ENCODE peak calls at places on chromosome 17, in six cellular contexts. U, J, K, X, Q and N are unnamed samples.

GRCh38 chr17:66272699-66273390 is 29.6 kb upstream of the PRKCA start:
- DNase-seq in J (peak; percentile 74), K (no peak), Q (no peak), U (no peak), X (peak; percentile 89), N (no peak)

GRCh38 chr17:73436966-73437365 is 125.2 kb upstream of the CDC42EP4 start:
- DNase-seq in X (peak; percentile 4), K (no peak), Q (no peak), J (peak; percentile 45), U (no peak), N (no peak)

GRCh38 chr17:75901727-75902126 is 3.0 kb downstream of the MRPL38 start:
- DNase-seq in U (no peak), Q (no peak), K (no peak), J (no peak), X (no peak), N (no peak)

GRCh38 chr17:7840875-7841274 is 6.9 kb downstream of the KDM6B start:
- DNase-seq in X (no peak), J (no peak), U (no peak), Q (no peak), K (no peak), N (no peak)

GRCh38 chr17:13596241-13596941 is 5.3 kb downstream of the HS3ST3A1 start:
- DNase-seq in X (no peak), Q (no peak), K (no peak), J (no peak), U (no peak), N (no peak)

GRCh38 chr17:56523042-56523441 is 70.5 kb upstream of the NOG start:
- DNase-seq in K (no peak), X (no peak), U (no peak), J (no peak), Q (no peak), N (no peak)

GRCh38 chr17:29116652-29117439 is 63.4 kb downstream of the MYO18A start:
- DNase-seq in K (peak; percentile 93), Q (peak; percentile 86), J (peak; percentile 52), U (peak; percentile 69), X (peak; percentile 47), N (peak; percentile 82)

GRCh38 chr17:68580236-68580903 is 20.8 kb downstream of the FAM20A start:
- DNase-seq in U (no peak), X (peak; percentile 17), Q (no peak), K (no peak), J (peak; percentile 77), N (peak; percentile 71)

GRCh38 chr17:63967953-63968352 is 4.8 kb downstream of the SCN4A start:
- DNase-seq in J (no peak), Q (no peak), K (no peak), X (peak; percentile 8), U (no peak), N (peak; percentile 62)

GRCh38 chr17:28008526-28008925 is 34.0 kb upstream of the NLK start:
- DNase-seq in K (peak; percentile 86), Q (peak; percentile 90), X (peak; percentile 66), U (peak; percentile 79), J (peak; percentile 57), N (peak; percentile 80)

GRCh38 chr17:32185875-32186274 is 43.6 kb downstream of the RHOT1 start:
- DNase-seq in Q (no peak), U (no peak), K (no peak), J (no peak), X (peak; percentile 55), N (peak; percentile 37)

DNA sequence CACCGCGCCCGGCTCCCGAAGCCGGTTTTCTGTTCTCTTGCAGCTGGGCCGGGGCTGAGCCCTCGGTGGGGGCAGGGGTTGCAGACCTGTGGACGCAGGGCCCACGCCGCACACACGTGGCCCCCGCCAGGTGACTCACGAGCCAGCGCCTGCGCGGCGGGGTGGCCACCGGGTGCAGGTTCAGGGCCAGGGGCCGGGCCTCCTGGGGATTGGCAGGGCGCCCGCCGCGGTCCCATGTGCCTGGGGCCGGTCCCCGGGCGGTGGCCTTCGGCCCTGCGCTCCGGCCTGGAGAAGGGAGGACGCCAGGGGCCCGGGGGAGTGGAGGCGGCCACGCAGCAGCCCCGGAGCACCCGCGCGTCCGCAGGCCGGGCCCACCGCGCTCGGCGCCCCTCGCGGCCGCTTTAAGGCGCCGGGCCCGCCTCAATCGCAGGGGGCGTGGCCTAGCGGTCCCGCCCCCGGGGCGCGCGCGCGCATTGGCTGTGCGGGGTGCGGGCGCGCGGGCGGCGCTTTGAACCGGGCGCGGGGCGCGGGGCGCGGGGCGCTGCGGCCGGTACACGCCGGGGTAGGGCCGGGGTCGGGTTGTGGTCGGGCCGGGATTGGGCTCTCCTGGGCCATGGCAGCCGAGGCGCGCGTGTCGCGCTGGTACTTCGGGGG is at the start of gene SLC25A10:
- DNase-seq in K (peak; percentile 78), X (peak; percentile 64), Q (peak; percentile 72), J (peak; percentile 71), U (peak; percentile 78), N (peak; percentile 90)
- H3K4ac ChIP-seq in K (no peak within 1 kb of the TSS), X (no peak within 1 kb of the TSS), Q (peak within 1 kb of the TSS; percentile 71), J (no peak within 1 kb of the TSS), U (no peak within 1 kb of the TSS), N (peak within 1 kb of the TSS; percentile 30)

DNA sequence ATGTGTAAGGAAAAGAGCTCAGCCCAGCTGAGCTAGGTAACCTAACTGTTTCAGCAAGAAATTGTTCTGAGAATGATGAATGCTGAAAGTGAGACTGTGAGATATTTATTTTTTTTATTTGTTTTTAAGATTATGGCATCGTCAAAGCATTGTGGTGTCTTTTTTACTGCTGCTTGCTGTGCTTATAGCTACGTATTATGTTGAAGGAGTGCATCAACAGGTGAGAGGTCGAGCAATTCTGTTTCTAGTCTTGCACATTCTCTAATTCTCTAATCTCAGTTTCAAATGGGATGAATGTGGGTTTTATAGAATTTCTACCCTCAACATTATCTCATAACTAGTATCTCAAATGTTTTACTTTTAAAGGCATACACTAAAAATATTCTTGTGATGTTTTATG is 29.9 kb downstream of the VMP1 start:
- DNase-seq in J (no peak), X (no peak), K (no peak), U (no peak), Q (no peak), N (no peak)
- H3K79me1 ChIP-seq in J (peaks cover 11% of the 10 kb centered on the region), X (peaks cover 3% of the 10 kb centered on the region), K (no peaks in the 10 kb centered on the region), U (no peaks in the 10 kb centered on the region), Q (no peaks in the 10 kb centered on the region), N (no peaks in the 10 kb centered on the region)

DNA sequence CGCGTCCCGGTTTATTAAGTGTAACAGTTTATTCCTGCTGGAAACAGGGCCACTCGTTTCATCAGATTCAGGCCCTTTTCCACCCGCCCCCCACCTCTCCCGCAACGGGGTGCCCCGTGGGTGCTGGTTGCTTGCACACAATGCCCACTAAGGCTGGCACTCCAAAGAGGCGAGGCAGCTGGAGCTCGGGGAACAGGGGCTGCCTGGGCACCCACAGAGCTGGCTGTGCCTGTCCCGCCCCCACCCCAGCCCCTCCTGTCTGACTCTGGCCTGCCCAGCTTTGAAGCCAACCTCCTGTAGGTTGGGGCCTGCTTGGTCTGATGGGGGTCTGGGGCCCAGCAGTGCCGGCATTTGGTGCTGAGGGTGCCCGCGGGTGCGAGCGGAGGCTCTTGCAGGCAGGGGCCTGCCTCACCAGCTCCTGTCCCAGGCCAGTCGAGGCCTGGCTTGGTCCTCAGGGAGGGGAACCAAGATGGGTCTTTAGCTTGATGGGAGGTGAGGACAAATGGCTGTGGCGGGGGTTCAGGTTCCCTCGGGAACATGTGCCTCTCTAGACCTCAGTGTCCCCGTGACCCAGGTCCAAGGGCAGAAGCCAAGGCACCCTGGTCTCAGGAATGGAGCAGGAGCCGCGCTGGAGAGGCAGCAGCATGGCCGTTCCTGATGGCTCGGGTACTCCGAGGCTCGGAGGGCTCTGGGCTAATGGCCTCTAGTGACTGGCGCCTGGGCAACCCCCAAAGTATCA is 20.1 kb downstream of the MYBBP1A start:
- DNase-seq in X (no peak), U (no peak), K (no peak), J (no peak), Q (no peak), N (no peak)
- H3K4ac ChIP-seq in X (no peak overlapping the region), U (no peak overlapping the region), K (no peak overlapping the region), J (no peak overlapping the region), Q (no peak overlapping the region), N (no peak overlapping the region)

DNA sequence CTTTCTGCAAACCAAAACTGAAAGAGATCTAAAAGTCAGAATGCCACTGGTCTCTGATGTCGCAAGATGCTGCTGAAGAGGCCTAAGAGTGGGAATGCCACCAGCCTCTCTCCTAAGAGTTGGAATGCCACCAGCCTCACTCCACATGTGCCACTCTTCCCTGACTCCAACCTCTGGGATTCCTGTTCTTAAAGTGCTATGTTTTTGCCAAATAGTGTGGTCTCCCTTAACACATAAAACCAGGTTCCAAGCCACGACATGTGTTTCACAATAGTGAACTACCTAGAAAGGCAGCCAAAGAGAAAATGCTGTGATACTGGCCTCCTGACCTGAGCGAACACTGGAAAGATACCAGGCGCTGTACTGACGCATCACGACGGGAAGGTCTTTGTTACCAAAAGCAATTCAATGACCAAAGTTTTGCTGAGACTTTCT is 86.1 kb downstream of the VPS53 start:
- DNase-seq in J (peak; percentile 50), U (no peak), K (no peak), Q (no peak), X (no peak), N (no peak)
- H3K79me1 ChIP-seq in J (peaks cover 15% of the 10 kb centered on the region), U (no peaks in the 10 kb centered on the region), K (no peaks in the 10 kb centered on the region), Q (no peaks in the 10 kb centered on the region), X (no peaks in the 10 kb centered on the region), N (peaks cover 12% of the 10 kb centered on the region)

DNA sequence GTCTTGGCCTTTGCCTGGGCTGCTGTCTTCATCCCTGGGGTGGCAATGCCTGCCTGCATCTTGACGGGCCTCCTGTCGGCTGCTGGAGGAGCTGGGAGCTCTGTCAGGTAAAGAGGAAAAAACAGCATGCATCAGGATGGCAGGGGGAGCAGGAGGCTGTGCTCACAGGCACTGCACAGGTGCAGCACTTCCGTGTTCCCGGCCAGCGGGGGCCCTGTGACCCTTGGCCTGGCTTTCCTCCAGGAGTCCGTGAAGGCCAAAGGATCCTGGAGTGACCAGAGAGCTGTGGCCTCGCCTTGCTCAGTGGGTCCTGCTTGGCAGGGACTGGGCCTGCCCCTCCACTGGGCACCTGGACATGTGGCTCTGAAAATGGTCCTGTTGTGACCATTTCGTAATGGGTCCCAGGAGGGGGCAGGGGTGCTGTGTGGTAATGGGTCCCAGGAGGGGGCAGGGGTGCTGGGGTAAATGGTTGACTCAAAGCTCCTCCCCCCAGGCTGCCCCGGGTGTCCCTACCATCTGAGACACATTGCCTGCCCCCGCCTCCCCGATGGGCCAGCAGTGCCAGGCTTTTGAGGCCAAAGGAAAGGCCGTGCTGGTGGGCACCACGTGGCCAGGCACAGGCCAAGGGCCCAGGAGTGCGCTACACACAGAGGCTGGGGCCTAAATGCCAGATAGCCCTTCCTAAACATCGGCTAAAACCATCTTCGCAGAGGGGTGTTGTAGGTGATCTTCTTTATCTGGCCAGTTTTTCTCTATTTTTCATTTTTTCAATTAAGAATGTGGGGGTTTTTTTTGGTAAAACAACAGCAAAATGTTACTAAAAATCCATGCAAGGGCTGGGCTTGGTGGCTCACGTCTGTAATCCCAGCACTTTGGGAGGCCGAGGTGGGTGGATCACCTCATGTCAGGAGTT is 4.0 kb upstream of the FASN start:
- DNase-seq in X (no peak), Q (peak; percentile 29), K (no peak), J (no peak), U (no peak), N (no peak)
- H3K4ac ChIP-seq in X (no peak overlapping the region), Q (no peak overlapping the region), K (no peak overlapping the region), J (no peak overlapping the region), U (no peak overlapping the region), N (no peak overlapping the region)

GRCh38 chr17:82278786-82279379 is 5.4 kb upstream of the CSNK1D start:
- DNase-seq in Q (peak; percentile 42), X (no peak), K (no peak), U (no peak), J (no peak), N (no peak)

GRCh38 chr17:82275326-82275725 is 1.8 kb upstream of the CSNK1D start:
- DNase-seq in U (no peak), K (no peak), J (no peak), Q (no peak), X (no peak), N (no peak)

GRCh38 chr17:82276951-82277350 is 3.5 kb upstream of the CSNK1D start:
- DNase-seq in Q (no peak), U (no peak), X (no peak), K (no peak), J (no peak), N (peak; percentile 35)

GRCh38 chr17:82278308-82278707 is 4.8 kb upstream of the CSNK1D start:
- DNase-seq in X (no peak), Q (no peak), J (no peak), U (no peak), K (no peak), N (no peak)

GRCh38 chr17:82277851-82278250 is 4.4 kb upstream of the CSNK1D start:
- DNase-seq in Q (no peak), U (no peak), X (no peak), J (no peak), K (no peak), N (no peak)
- H3K79me1 ChIP-seq in Q (no peaks in the 10 kb centered on the region), U (peaks cover 2% of the 10 kb centered on the region), X (peaks cover 2% of the 10 kb centered on the region), J (peaks cover 8% of the 10 kb centered on the region), K (no peaks in the 10 kb centered on the region), N (peaks cover 8% of the 10 kb centered on the region)